ENCODE peak calls at places on chromosomes 4 and X, in five cellular contexts. One of them, this sample, is unnamed.

GRCh38 chr4:57103051-57103450 is 7.1 kb downstream of the IGFBP7 start:
- DNase-seq in heart left ventricle: peak
- DNase-seq in neural progenitor cell: no peak
- DNase-seq in mesothelial cell of epicardium: no peak
- DNase-seq in Daoy: no peak
- DNase-seq in this sample: peak

GRCh38 chrX:12370444-12371089 is 232.3 kb downstream of the FRMPD4 start:
- DNase-seq in Daoy: no peak
- DNase-seq in mesothelial cell of epicardium: no peak
- DNase-seq in heart left ventricle: no peak
- DNase-seq in neural progenitor cell: no peak
- DNase-seq in this sample: no peak

GRCh38 chr4:186832906-186833305 is 109.2 kb upstream of the FAT1 start:
- DNase-seq in mesothelial cell of epicardium: no peak
- DNase-seq in heart left ventricle: no peak
- DNase-seq in Daoy: no peak
- DNase-seq in neural progenitor cell: no peak
- DNase-seq in this sample: no peak

GRCh38 chr4:3878678-3879077 is 112.5 kb downstream of the ADRA2C start:
- DNase-seq in mesothelial cell of epicardium: no peak
- DNase-seq in Daoy: no peak
- DNase-seq in neural progenitor cell: no peak
- DNase-seq in heart left ventricle: no peak
- DNase-seq in this sample: no peak

GRCh38 chr4:83217721-83218522 is 66.7 kb downstream of the COQ2 start:
- DNase-seq in neural progenitor cell: no peak
- DNase-seq in heart left ventricle: no peak
- DNase-seq in Daoy: peak
- DNase-seq in mesothelial cell of epicardium: no peak
- DNase-seq in this sample: no peak

GRCh38 chr4:150782311-150782710 is 200.4 kb downstream of the MAB21L2 start:
- DNase-seq in neural progenitor cell: no peak
- DNase-seq in mesothelial cell of epicardium: peak
- DNase-seq in Daoy: peak
- DNase-seq in heart left ventricle: no peak
- DNase-seq in this sample: peak

GRCh38 chrX:127726227-127726626 is 326.0 kb downstream of the ACTRT1 start:
- DNase-seq in mesothelial cell of epicardium: no peak
- DNase-seq in heart left ventricle: no peak
- DNase-seq in Daoy: no peak
- DNase-seq in neural progenitor cell: no peak
- DNase-seq in this sample: no peak

GRCh38 chrX:19956923-19957322 is 33.9 kb downstream of the BCLAF3 start:
- DNase-seq in neural progenitor cell: no peak
- DNase-seq in Daoy: no peak
- DNase-seq in mesothelial cell of epicardium: no peak
- DNase-seq in heart left ventricle: peak
- DNase-seq in this sample: no peak

GRCh38 chr4:1987296-1987695 is 21.5 kb downstream of the NELFA start:
- DNase-seq in Daoy: no peak
- DNase-seq in neural progenitor cell: no peak
- DNase-seq in mesothelial cell of epicardium: no peak
- DNase-seq in heart left ventricle: no peak
- DNase-seq in this sample: no peak

GRCh38 chr4:31620476-31620875 is 900.3 kb downstream of the PCDH7 start:
- DNase-seq in Daoy: no peak
- DNase-seq in heart left ventricle: no peak
- DNase-seq in neural progenitor cell: no peak
- DNase-seq in mesothelial cell of epicardium: no peak
- DNase-seq in this sample: no peak

GRCh38 chr4:22129454-22130075 is 181.0 kb upstream of the KCNIP4 start:
- DNase-seq in Daoy: no peak
- DNase-seq in mesothelial cell of epicardium: no peak
- DNase-seq in neural progenitor cell: peak
- DNase-seq in heart left ventricle: no peak
- DNase-seq in this sample: peak

GRCh38 chr4:16721618-16722291 is 176.7 kb downstream of the LDB2 start:
- DNase-seq in mesothelial cell of epicardium: no peak
- DNase-seq in heart left ventricle: no peak
- DNase-seq in Daoy: peak
- DNase-seq in neural progenitor cell: no peak
- DNase-seq in this sample: no peak

GRCh38 chr4:1376841-1377605 is 29.2 kb downstream of the NKX1-1 start:
- DNase-seq in neural progenitor cell: peak
- DNase-seq in heart left ventricle: peak
- DNase-seq in Daoy: no peak
- DNase-seq in mesothelial cell of epicardium: no peak
- DNase-seq in this sample: no peak